ENCODE peak calls at places on chromosomes 5 and 9, in five cellular contexts. One of them, this sample, is unnamed.

GRCh38 chr5:132294728-132295504 is 722 bp downstream of the SLC22A4 start:
- DNase-seq in HepG2: no peak
- DNase-seq in A549: peak; percentile 79
- DNase-seq in hepatocyte: peak; percentile 86
- DNase-seq in PC-9: peak; percentile 87
- DNase-seq in this sample: peak; percentile 70

GRCh38 chr5:82129723-82130285 is 148.3 kb downstream of the RPS23 start:
- DNase-seq in PC-9: no peak
- DNase-seq in hepatocyte: no peak
- DNase-seq in HepG2: no peak
- DNase-seq in A549: no peak
- DNase-seq in this sample: no peak

GRCh38 chr9:84330246-84330645 is 10.3 kb downstream of the SLC28A3 start:
- DNase-seq in HepG2: no peak
- DNase-seq in A549: no peak
- DNase-seq in hepatocyte: no peak
- DNase-seq in PC-9: no peak
- DNase-seq in this sample: no peak

GRCh38 chr5:180027449-180028089 is 44.0 kb downstream of the RNF130 start:
- DNase-seq in HepG2: no peak
- DNase-seq in hepatocyte: no peak
- DNase-seq in A549: no peak
- DNase-seq in PC-9: no peak
- DNase-seq in this sample: no peak

GRCh38 chr9:130583271-130583670 is 3.9 kb downstream of the FUBP3 start:
- DNase-seq in HepG2: no peak
- DNase-seq in A549: no peak
- DNase-seq in hepatocyte: no peak
- DNase-seq in PC-9: no peak
- DNase-seq in this sample: no peak

GRCh38 chr5:180331647-180331950 is 21.5 kb downstream of the GFPT2 start:
- DNase-seq in hepatocyte: no peak
- DNase-seq in HepG2: no peak
- DNase-seq in PC-9: no peak
- DNase-seq in A549: peak; percentile 33
- DNase-seq in this sample: peak; percentile 68

GRCh38 chr9:106868565-106868964 is 5.6 kb downstream of the ZNF462 start:
- DNase-seq in hepatocyte: no peak
- DNase-seq in A549: no peak
- DNase-seq in HepG2: no peak
- DNase-seq in PC-9: no peak
- DNase-seq in this sample: no peak

GRCh38 chr9:2179557-2179956 is 164.4 kb downstream of the SMARCA2 start:
- DNase-seq in hepatocyte: no peak
- DNase-seq in A549: no peak
- DNase-seq in PC-9: no peak
- DNase-seq in HepG2: no peak
- DNase-seq in this sample: no peak

GRCh38 chr5:20340123-20340522 is 352.1 kb upstream of the CDH18 start:
- DNase-seq in A549: no peak
- DNase-seq in HepG2: no peak
- DNase-seq in hepatocyte: no peak
- DNase-seq in PC-9: no peak
- DNase-seq in this sample: no peak

GRCh38 chr5:91528831-91529230 is 145.7 kb upstream of the ARRDC3 start:
- DNase-seq in HepG2: no peak
- DNase-seq in hepatocyte: no peak
- DNase-seq in A549: no peak
- DNase-seq in PC-9: no peak
- DNase-seq in this sample: no peak

GRCh38 chr9:23825700-23826099 is 340 bp downstream of the ELAVL2 start:
- DNase-seq in PC-9: no peak
- DNase-seq in hepatocyte: no peak
- DNase-seq in A549: no peak
- DNase-seq in HepG2: no peak
- DNase-seq in this sample: no peak

GRCh38 chr5:20618353-20618752 is 630.4 kb upstream of the CDH18 start:
- DNase-seq in HepG2: no peak
- DNase-seq in A549: no peak
- DNase-seq in hepatocyte: no peak
- DNase-seq in PC-9: no peak
- DNase-seq in this sample: no peak

GRCh38 chr5:133554279-133554678 is 58.1 kb downstream of the FSTL4 start:
- DNase-seq in HepG2: no peak
- DNase-seq in PC-9: no peak
- DNase-seq in A549: no peak
- DNase-seq in hepatocyte: no peak
- DNase-seq in this sample: no peak

GRCh38 chr9:98635374-98635773 is 73.4 kb downstream of the GABBR2 start:
- DNase-seq in PC-9: peak; percentile 57
- DNase-seq in hepatocyte: no peak
- DNase-seq in A549: no peak
- DNase-seq in HepG2: no peak
- DNase-seq in this sample: no peak

GRCh38 chr9:36470891-36471290 is 70.8 kb upstream of the RNF38 start:
- DNase-seq in PC-9: no peak
- DNase-seq in HepG2: no peak
- DNase-seq in hepatocyte: peak; percentile 39
- DNase-seq in A549: no peak
- DNase-seq in this sample: no peak

GRCh38 chr9:76818271-76818670 is 54.0 kb downstream of the PCA3 start:
- DNase-seq in HepG2: peak; percentile 15
- DNase-seq in hepatocyte: peak; percentile 91
- DNase-seq in PC-9: peak; percentile 65
- DNase-seq in A549: peak; percentile 80
- DNase-seq in this sample: no peak

GRCh38 chr5:115471674-115472073 is 72.9 kb downstream of the FEM1C start:
- DNase-seq in HepG2: no peak
- DNase-seq in hepatocyte: no peak
- DNase-seq in A549: no peak
- DNase-seq in PC-9: no peak
- DNase-seq in this sample: no peak

GRCh38 chr9:113186241-113186755 is 34.8 kb downstream of the FKBP15 start:
- DNase-seq in hepatocyte: no peak
- DNase-seq in PC-9: no peak
- DNase-seq in HepG2: no peak
- DNase-seq in A549: no peak
- DNase-seq in this sample: no peak

GRCh38 chr5:87411586-87412416 is 929 bp downstream of the CCNH start:
- DNase-seq in A549: peak; percentile 29
- DNase-seq in HepG2: peak; percentile 33
- DNase-seq in hepatocyte: peak; percentile 59
- DNase-seq in PC-9: no peak
- DNase-seq in this sample: peak; percentile 18

GRCh38 chr9:89544280-89544664 is 46.4 kb upstream of the SEMA4D start:
- DNase-seq in HepG2: no peak
- DNase-seq in hepatocyte: no peak
- DNase-seq in PC-9: no peak
- DNase-seq in A549: no peak
- DNase-seq in this sample: peak; percentile 28

GRCh38 chr9:120916573-120916972 is 10.0 kb downstream of the TRAF1 start:
- DNase-seq in PC-9: no peak
- DNase-seq in A549: no peak
- DNase-seq in hepatocyte: peak; percentile 65
- DNase-seq in HepG2: no peak
- DNase-seq in this sample: peak; percentile 31

GRCh38 chr5:5156461-5157082 is 16.4 kb downstream of the ADAMTS16 start:
- DNase-seq in PC-9: no peak
- DNase-seq in hepatocyte: no peak
- DNase-seq in A549: no peak
- DNase-seq in HepG2: no peak
- DNase-seq in this sample: no peak

GRCh38 chr9:17519761-17520160 is 59.1 kb upstream of the SH3GL2 start:
- DNase-seq in hepatocyte: peak; percentile 43
- DNase-seq in A549: no peak
- DNase-seq in HepG2: no peak
- DNase-seq in PC-9: no peak
- DNase-seq in this sample: no peak

GRCh38 chr9:134589748-134590147 is 51.9 kb upstream of the COL5A1 start:
- DNase-seq in A549: no peak
- DNase-seq in hepatocyte: no peak
- DNase-seq in HepG2: no peak
- DNase-seq in PC-9: no peak
- DNase-seq in this sample: peak; percentile 8

DNA sequence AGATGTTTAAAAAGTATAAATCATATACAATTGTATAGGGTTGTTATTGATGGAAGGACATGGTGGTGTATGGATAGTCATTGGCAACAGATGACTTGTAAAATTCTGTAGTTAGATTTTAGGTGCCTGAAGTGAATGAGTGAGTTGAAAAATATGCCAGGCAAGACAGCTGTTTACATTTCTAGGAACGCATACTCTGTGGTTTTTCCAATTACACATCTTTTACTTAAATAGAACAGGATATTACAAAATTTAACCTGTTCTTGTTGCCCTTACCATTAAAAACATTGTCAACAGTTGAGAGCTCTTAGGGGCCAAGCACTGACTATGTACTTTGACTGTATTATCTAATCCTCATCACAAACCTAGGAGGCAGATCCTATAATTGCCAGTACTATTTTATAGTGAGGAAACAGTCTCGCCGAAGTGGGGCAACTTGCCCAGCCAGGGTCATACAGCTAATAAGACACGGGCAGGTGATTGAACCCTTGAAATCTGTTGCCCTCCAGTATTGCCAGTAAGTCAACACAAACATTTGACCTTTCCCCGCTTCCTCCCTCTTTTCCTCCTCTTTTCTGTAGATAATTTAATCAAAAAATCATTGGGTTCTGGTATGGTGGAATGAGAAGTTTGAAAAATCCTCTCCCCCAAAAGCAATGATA is 88.6 kb downstream of the MACROH2A1 start:
- DNase-seq in PC-9: peak; percentile 39
- DNase-seq in HepG2: no peak
- DNase-seq in hepatocyte: peak; percentile 2
- DNase-seq in A549: no peak
- DNase-seq in this sample: no peak
- H3K4me2 ChIP-seq in PC-9: no peak overlapping the region
- H3K4me2 ChIP-seq in HepG2: no peak overlapping the region
- H3K4me2 ChIP-seq in hepatocyte: no peak overlapping the region
- H3K4me2 ChIP-seq in A549: peak overlapping the region; percentile 73
- H3K4me2 ChIP-seq in this sample: no peak overlapping the region

GRCh38 chr9:116005267-116005666 is 148.3 kb upstream of the PAPPA start:
- DNase-seq in HepG2: no peak
- DNase-seq in PC-9: no peak
- DNase-seq in A549: no peak
- DNase-seq in hepatocyte: no peak
- DNase-seq in this sample: no peak

GRCh38 chr9:115999498-115999897 is 154.1 kb upstream of the PAPPA start:
- DNase-seq in A549: peak; percentile 56
- DNase-seq in PC-9: peak; percentile 70
- DNase-seq in HepG2: no peak
- DNase-seq in hepatocyte: no peak
- DNase-seq in this sample: no peak

GRCh38 chr9:116002181-116002580 is 151.4 kb upstream of the PAPPA start:
- DNase-seq in HepG2: no peak
- DNase-seq in PC-9: peak; percentile 61
- DNase-seq in hepatocyte: no peak
- DNase-seq in A549: no peak
- DNase-seq in this sample: no peak

GRCh38 chr9:116000748-116001329 is 152.8 kb upstream of the PAPPA start:
- DNase-seq in A549: peak; percentile 60
- DNase-seq in HepG2: peak; percentile 32
- DNase-seq in hepatocyte: peak; percentile 37
- DNase-seq in PC-9: no peak
- DNase-seq in this sample: peak; percentile 73

DNA sequence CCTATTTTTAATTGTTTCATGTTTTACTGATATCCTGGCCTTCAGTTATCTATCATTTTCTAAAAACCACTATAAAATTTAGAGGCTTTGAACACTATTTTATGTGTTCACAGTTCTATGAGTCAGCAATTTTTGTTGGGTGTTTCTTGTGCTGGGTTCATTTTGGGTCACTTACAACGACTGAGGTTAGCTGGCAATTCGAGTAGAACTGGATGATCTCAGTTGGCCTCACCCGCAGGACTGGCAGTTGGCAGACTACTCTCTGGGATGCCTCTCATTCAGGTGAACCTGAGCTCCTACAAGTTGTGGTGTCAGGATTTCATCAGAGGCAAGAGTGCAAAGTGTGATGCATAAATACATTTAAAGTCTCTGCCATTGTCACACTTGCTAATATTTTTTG is 151.0 kb upstream of the PAPPA start:
- DNase-seq in HepG2: no peak
- DNase-seq in PC-9: peak; percentile 90
- DNase-seq in hepatocyte: no peak
- DNase-seq in A549: peak; percentile 67
- DNase-seq in this sample: no peak
- H3K4me2 ChIP-seq in HepG2: no peak overlapping the region
- H3K4me2 ChIP-seq in PC-9: peak overlapping the region; percentile 65
- H3K4me2 ChIP-seq in hepatocyte: no peak overlapping the region
- H3K4me2 ChIP-seq in A549: peak overlapping the region; percentile 35
- H3K4me2 ChIP-seq in this sample: no peak overlapping the region

DNA sequence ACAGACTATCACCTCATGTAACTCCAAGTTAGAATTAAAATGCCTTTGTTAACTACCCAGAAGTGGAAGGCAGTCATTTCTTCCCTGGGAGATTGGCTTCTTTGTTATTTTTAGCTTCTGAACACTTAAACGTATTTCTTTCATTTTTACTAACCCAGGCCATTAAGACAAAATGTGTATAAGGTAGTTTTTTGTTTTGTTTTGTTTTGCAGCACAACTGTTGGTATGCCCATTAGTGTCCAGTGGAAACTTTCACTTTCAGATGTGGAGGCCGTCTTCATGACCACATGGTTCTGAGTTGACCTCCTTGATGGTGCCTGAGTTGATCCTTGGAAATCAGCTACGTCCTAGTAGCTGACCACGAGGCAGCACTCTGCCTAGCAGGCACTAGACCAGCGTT is 264.6 kb upstream of the ZNF608 start:
- DNase-seq in HepG2: no peak
- DNase-seq in A549: no peak
- DNase-seq in PC-9: no peak
- DNase-seq in hepatocyte: no peak
- DNase-seq in this sample: no peak
- H3K4me2 ChIP-seq in HepG2: peak overlapping the region; percentile 56
- H3K4me2 ChIP-seq in A549: peak overlapping the region; percentile 39
- H3K4me2 ChIP-seq in PC-9: no peak overlapping the region
- H3K4me2 ChIP-seq in hepatocyte: peak overlapping the region; percentile 52
- H3K4me2 ChIP-seq in this sample: no peak overlapping the region

GRCh38 chr5:167219296-167219695 is 1072.1 kb upstream of the WWC1 start:
- DNase-seq in A549: no peak
- DNase-seq in PC-9: no peak
- DNase-seq in HepG2: no peak
- DNase-seq in hepatocyte: no peak
- DNase-seq in this sample: peak; percentile 57

DNA sequence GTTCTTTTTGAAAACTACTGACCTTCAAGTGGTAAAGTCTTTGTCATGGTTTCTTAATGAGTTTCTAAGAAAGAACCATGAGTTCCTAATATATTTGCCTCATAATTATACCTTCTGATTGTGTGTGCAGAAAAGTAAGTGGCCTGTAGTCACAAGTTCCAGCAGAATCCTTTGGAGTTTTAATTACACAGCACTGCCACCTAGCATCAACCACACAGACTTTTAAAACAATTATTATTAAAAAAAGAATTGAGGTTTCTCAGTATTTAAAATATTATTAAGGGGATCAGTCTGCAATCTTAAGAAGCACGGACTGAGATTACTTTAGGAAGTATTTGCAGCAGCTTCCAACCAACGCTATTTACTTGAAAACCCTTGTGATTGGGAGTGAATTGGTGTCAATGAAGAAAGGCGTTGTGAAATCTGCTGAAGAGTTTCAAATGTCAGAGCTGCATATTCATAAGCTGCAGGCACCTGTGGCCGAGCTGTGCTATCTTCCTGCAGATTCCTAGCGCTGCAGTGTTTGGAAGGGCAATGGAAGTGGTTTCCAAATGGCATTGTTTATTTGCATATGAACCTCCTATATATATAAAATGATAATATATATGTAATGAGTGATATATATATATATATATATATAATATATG is 1074.2 kb upstream of the WWC1 start:
- DNase-seq in A549: no peak
- DNase-seq in hepatocyte: no peak
- DNase-seq in PC-9: no peak
- DNase-seq in HepG2: no peak
- DNase-seq in this sample: peak; percentile 64
- H3K4me2 ChIP-seq in A549: no peak overlapping the region
- H3K4me2 ChIP-seq in hepatocyte: no peak overlapping the region
- H3K4me2 ChIP-seq in PC-9: no peak overlapping the region
- H3K4me2 ChIP-seq in HepG2: no peak overlapping the region
- H3K4me2 ChIP-seq in this sample: peak overlapping the region; percentile 5